ENCODE peak calls at places on chromosomes 16 and 17, in four cellular contexts. N, W, P and X are unnamed samples.

GRCh38 chr17:67434061-67434525 is 57.0 kb downstream of the PITPNC1 start:
- DNase-seq in N (peak; percentile 28), W (no peak), P (no peak), X (no peak)

GRCh38 chr17:66789961-66790421 is 44.9 kb upstream of the CACNG5 start:
- DNase-seq in N (no peak), P (no peak), W (no peak), X (no peak)

GRCh38 chr16:14489460-14489859 is 140.6 kb downstream of the PARN start:
- DNase-seq in P (peak; percentile 46), W (peak; percentile 80), N (no peak), X (no peak)

GRCh38 chr16:75244844-75245758 is 6.3 kb downstream of the BCAR1 start:
- DNase-seq in W (peak; percentile 67), P (peak; percentile 82), N (peak; percentile 94), X (no peak)

GRCh38 chr17:4840893-4841242 is 7.7 kb downstream of the MINK1 start:
- DNase-seq in P (no peak), N (no peak), W (no peak), X (no peak)

GRCh38 chr17:66548158-66548557 is 245.7 kb downstream of the PRKCA start:
- DNase-seq in P (no peak), W (no peak), N (no peak), X (no peak)

GRCh38 chr17:78281249-78281865 is 49.9 kb downstream of the TMEM235 start:
- DNase-seq in P (no peak), W (no peak), N (no peak), X (no peak)

GRCh38 chr17:72115789-72116520 is 4.9 kb upstream of the SOX9 start:
- DNase-seq in N (no peak), P (no peak), W (no peak), X (no peak)

GRCh38 chr17:51085150-51085805 is 35.4 kb downstream of the SPAG9 start:
- DNase-seq in W (no peak), N (no peak), P (no peak), X (no peak)

GRCh38 chr17:61177351-61177750 is 222.3 kb upstream of the TBX2 start:
- DNase-seq in P (no peak), N (no peak), W (no peak), X (no peak)

GRCh38 chr17:78899361-78900260 is 3.4 kb downstream of the CEP295NL start:
- DNase-seq in W (no peak), P (peak; percentile 62), N (no peak), X (no peak)

GRCh38 chr16:66776457-66776856 is 24.9 kb downstream of the TERB1 start:
- DNase-seq in P (no peak), W (no peak), N (no peak), X (no peak)

GRCh38 chr16:77194295-77195231 is 3.6 kb downstream of the MON1B start:
- DNase-seq in W (no peak), P (no peak), N (no peak), X (no peak)

GRCh38 chr17:48624544-48625501 is 1.3 kb downstream of the HOXB9 start:
- DNase-seq in N (no peak), P (peak; percentile 73), W (peak; percentile 74), X (no peak)

GRCh38 chr16:31435341-31436220 is 7.0 kb downstream of the ZNF843 start:
- DNase-seq in P (no peak), W (no peak), N (no peak), X (no peak)

GRCh38 chr17:80169784-80170500 is at the start of gene CARD14:
- DNase-seq in W (no peak), N (peak; percentile 57), P (peak; percentile 24), X (no peak)

GRCh38 chr16:84115919-84116719 is 623 bp downstream of the MBTPS1 start:
- DNase-seq in P (no peak), W (peak; percentile 19), N (peak; percentile 66), X (no peak)

GRCh38 chr16:53126390-53126789 is 71.6 kb downstream of the CHD9 start:
- DNase-seq in N (no peak), P (no peak), W (no peak), X (no peak)

GRCh38 chr17:62617894-62618472 is 9.5 kb upstream of the MRC2 start:
- DNase-seq in P (no peak), N (no peak), W (no peak), X (no peak)

GRCh38 chr17:34706029-34706428 is 126.6 kb downstream of the TMEM132E start:
- DNase-seq in P (no peak), W (no peak), N (no peak), X (no peak)

GRCh38 chr16:89031715-89032659 is 55.0 kb upstream of the CBFA2T3 start:
- DNase-seq in W (no peak), N (peak; percentile 37), P (no peak), X (peak; percentile 76)

GRCh38 chr17:62804822-62805221 is 3.3 kb downstream of the MARCHF10 start:
- DNase-seq in P (no peak), N (no peak), W (peak; percentile 86), X (no peak)

GRCh38 chr16:58366247-58367031 is 25.8 kb upstream of the GINS3 start:
- DNase-seq in P (no peak), N (no peak), W (peak; percentile 21), X (no peak)

GRCh38 chr16:53404959-53405358 is 29.3 kb upstream of the RBL2 start:
- DNase-seq in P (no peak), W (no peak), N (no peak), X (no peak)

GRCh38 chr16:54159490-54160080 is 127.0 kb downstream of the IRX3 start:
- DNase-seq in W (no peak), N (no peak), P (no peak), X (no peak)

GRCh38 chr17:75783803-75784472 is 668 bp upstream of the UNK start:
- DNase-seq in P (no peak), W (no peak), N (peak; percentile 60), X (no peak)

GRCh38 chr16:58026139-58026704 is 668 bp downstream of the MMP15 start:
- DNase-seq in W (peak; percentile 56), P (peak; percentile 81), N (peak; percentile 66), X (no peak)

GRCh38 chr17:75783069-75783783 is 1.4 kb upstream of the UNK start:
- DNase-seq in P (peak; percentile 30), N (no peak), W (no peak), X (no peak)

DNA sequence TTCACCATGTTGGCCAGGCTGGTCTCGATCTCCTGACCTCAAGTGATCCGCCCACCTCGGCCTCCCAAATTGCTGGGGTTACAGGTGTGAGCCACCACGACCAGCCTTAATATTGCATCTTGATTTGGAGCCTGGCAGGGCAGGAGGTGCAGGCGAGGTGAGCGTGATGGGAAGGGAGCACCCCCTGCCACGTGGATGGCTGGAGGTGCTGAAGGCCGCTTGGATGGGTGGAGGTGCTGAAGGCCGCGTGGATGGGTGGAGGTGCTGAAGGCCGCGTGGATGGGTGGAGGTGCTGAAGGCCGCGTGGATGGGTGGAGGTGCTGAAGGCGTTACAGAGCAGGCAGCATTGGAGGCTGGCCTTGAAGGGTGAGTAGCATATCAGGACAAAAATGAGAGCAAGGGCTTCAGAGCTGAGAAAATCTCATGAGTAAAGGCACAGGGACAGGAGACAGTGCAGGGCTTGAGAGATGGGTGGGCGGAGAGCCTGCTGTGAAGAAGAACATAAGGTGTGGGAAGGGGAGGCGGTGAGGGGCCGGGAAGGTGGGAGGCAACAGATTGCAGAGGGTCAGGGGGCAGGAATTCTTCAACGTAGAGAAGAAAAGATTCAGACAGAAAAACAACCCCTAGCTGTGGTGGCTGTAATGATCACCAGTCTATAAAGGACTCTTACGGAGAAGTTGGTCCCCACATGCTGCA is 101.8 kb upstream of the SEC14L1 start:
- DNase-seq in P (no peak), N (no peak), W (no peak), X (no peak)
- H3K27ac ChIP-seq in P (no peak overlapping the region), N (no peak overlapping the region), W (no peak overlapping the region), X (no peak overlapping the region)

DNA sequence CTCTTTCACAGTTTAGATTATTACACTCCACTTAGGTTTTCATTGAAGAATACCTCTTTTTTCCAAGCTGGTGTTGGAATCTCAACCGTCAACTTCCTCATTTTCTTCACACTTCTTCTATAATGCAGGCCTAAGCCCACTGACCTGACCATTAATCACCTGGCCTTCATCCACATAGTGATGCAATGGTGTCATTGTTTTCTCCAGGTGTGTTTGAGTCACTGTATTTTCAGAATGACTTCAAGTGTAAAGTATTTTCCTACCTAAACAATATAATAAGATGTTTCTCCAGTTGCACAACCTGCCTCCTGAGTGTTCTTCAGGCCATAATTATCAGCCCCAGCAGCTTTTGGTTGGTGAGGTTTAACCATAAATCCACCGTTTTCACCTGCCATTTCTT is 1675.1 kb downstream of the TP53TG3F start:
- DNase-seq in P (no peak), N (no peak), W (no peak), X (no peak)
- TF ChIP-seq EP300 in P (no peak), N (no peak), W (no peak), X (no peak)

GRCh38 chr17:17179371-17179827 is 26.7 kb downstream of the PLD6 start:
- DNase-seq in W (no peak), P (no peak), N (no peak), X (no peak)
- H3K27ac ChIP-seq in W (no peak overlapping the region), P (no peak overlapping the region), N (no peak overlapping the region), X (peak overlapping the region; percentile 57)

DNA sequence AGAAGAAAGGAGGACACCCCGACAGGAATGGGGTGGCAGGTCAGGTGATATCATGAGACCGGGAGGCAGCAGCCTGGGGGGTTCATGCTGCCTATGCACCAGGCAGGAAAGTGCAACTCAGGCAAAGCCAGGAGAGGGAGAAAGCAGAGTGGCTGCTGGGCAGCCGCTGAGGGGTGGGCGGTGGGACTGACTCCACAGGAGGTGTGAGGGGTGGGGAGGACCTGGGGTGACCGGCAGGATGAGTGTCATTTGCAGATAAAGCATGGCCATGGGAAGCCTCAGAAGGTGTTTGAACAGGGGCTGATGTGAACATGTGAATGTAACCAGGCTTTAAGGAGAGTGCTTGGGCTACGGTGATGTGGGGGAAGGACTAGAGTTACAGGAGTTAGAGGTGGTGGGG is 147.9 kb downstream of the IRF8 start:
- DNase-seq in N (no peak), P (no peak), W (no peak), X (no peak)
- TF ChIP-seq EP300 in N (no peak), P (no peak), W (no peak), X (no peak)

DNA sequence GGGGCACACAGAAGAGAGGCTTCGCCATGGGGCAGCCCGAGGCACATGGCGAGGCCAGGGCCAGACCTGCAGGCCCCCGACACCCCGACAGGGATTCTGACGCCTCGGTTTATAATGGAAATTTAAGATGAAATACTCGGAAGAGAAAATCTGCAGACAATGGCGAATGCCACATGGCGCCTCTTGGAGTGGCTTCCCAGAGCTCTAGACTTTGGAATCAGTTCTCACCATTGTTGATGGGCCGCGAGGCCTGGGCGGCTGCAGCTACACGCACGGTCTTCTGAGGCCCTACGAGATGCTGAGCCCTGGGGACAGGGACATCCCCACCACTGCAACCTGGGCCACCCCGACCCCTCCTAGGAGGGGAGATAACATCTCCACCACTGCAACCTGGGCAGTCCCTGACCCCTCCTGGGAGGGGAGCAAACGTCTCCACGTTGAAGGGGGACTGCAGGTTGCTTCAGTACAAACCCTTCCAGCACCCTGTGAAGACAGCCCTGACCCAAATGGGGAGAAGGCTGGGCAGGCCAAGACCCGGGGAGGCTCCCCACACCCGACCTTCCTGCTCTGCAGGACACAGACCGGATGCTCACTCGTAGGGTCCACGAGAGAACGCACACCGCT is 56.9 kb downstream of the LMF1 start:
- DNase-seq in P (no peak), W (no peak), N (no peak), X (no peak)
- H3K27ac ChIP-seq in P (no peak overlapping the region), W (no peak overlapping the region), N (no peak overlapping the region), X (no peak overlapping the region)

GRCh38 chr16:3187798-3188674 is at the start of gene OR1F1:
- DNase-seq in W (peak; percentile 69), N (no peak), P (peak; percentile 78), X (no peak)
- TF ChIP-seq EP300 in W (no peak), N (no peak), P (no peak), X (no peak)

GRCh38 chr17:42517516-42517915 is 18.5 kb upstream of the NAGLU start:
- DNase-seq in P (peak; percentile 87), N (peak; percentile 87), W (peak; percentile 100), X (peak; percentile 95)
- H3K27ac ChIP-seq in P (peak overlapping the region; percentile 100), N (peak overlapping the region; percentile 93), W (peak overlapping the region; percentile 98), X (peak overlapping the region; percentile 87)